ENCODE peak calls at places on chromosomes 11 and 22, in nine cellular contexts. One of them, this sample, is unnamed.

GRCh38 chr11:120209750-120210650 is 832 bp upstream of the OAF start:
- DNase-seq in M059J: no peak
- DNase-seq in uterus: no peak
- DNase-seq in EH: peak; percentile 36
- DNase-seq in NCI-H2029 treated with DMSO at 0.1 percent for 48 hours: no peak
- DNase-seq in HT1080: no peak
- DNase-seq in A172: no peak
- DNase-seq in neural progenitor cell: peak; percentile 38
- DNase-seq in mammary epithelial cell: no peak
- DNase-seq in this sample: no peak

GRCh38 chr11:69841170-69841858 is 22.1 kb upstream of the FGF3 start:
- DNase-seq in M059J: peak; percentile 52
- DNase-seq in uterus: no peak
- DNase-seq in EH: no peak
- DNase-seq in NCI-H2029 treated with DMSO at 0.1 percent for 48 hours: no peak
- DNase-seq in HT1080: no peak
- DNase-seq in A172: no peak
- DNase-seq in neural progenitor cell: no peak
- DNase-seq in mammary epithelial cell: no peak
- DNase-seq in this sample: peak; percentile 19

GRCh38 chr11:105315287-105315686 is 175.7 kb upstream of the CARD18 start:
- DNase-seq in M059J: peak; percentile 9
- DNase-seq in uterus: no peak
- DNase-seq in EH: no peak
- DNase-seq in NCI-H2029 treated with DMSO at 0.1 percent for 48 hours: peak; percentile 87
- DNase-seq in HT1080: no peak
- DNase-seq in A172: no peak
- DNase-seq in neural progenitor cell: peak; percentile 11
- DNase-seq in mammary epithelial cell: peak; percentile 8
- DNase-seq in this sample: no peak

GRCh38 chr11:122439911-122440782 is 215.4 kb upstream of the UBASH3B start:
- DNase-seq in M059J: peak; percentile 54
- DNase-seq in uterus: peak; percentile 25
- DNase-seq in EH: peak; percentile 23
- DNase-seq in NCI-H2029 treated with DMSO at 0.1 percent for 48 hours: peak; percentile 84
- DNase-seq in HT1080: no peak
- DNase-seq in A172: no peak
- DNase-seq in neural progenitor cell: peak; percentile 79
- DNase-seq in mammary epithelial cell: no peak
- DNase-seq in this sample: peak; percentile 66

GRCh38 chr22:50140615-50141014 is 29.9 kb upstream of the PANX2 start:
- DNase-seq in M059J: no peak
- DNase-seq in uterus: no peak
- DNase-seq in EH: no peak
- DNase-seq in NCI-H2029 treated with DMSO at 0.1 percent for 48 hours: no peak
- DNase-seq in HT1080: no peak
- DNase-seq in A172: no peak
- DNase-seq in neural progenitor cell: no peak
- DNase-seq in mammary epithelial cell: no peak
- DNase-seq in this sample: no peak

GRCh38 chr11:88367310-88367709 is 29.8 kb upstream of the CTSC start:
- DNase-seq in M059J: no peak
- DNase-seq in uterus: no peak
- DNase-seq in EH: no peak
- DNase-seq in NCI-H2029 treated with DMSO at 0.1 percent for 48 hours: no peak
- DNase-seq in HT1080: no peak
- DNase-seq in A172: no peak
- DNase-seq in neural progenitor cell: no peak
- DNase-seq in mammary epithelial cell: no peak
- DNase-seq in this sample: no peak

GRCh38 chr11:44609028-44609782 is 43.7 kb downstream of the CD82 start:
- DNase-seq in M059J: no peak
- DNase-seq in uterus: no peak
- DNase-seq in EH: no peak
- DNase-seq in NCI-H2029 treated with DMSO at 0.1 percent for 48 hours: peak; percentile 18
- DNase-seq in HT1080: no peak
- DNase-seq in A172: no peak
- DNase-seq in neural progenitor cell: no peak
- DNase-seq in mammary epithelial cell: no peak
- DNase-seq in this sample: no peak

GRCh38 chr11:41413843-41414242 is 45.6 kb downstream of the LRRC4C start:
- DNase-seq in M059J: no peak
- DNase-seq in uterus: no peak
- DNase-seq in EH: no peak
- DNase-seq in NCI-H2029 treated with DMSO at 0.1 percent for 48 hours: no peak
- DNase-seq in HT1080: no peak
- DNase-seq in A172: no peak
- DNase-seq in neural progenitor cell: no peak
- DNase-seq in mammary epithelial cell: no peak
- DNase-seq in this sample: no peak

GRCh38 chr11:2265396-2265795 is 5.0 kb downstream of the ASCL2 start:
- DNase-seq in M059J: no peak
- DNase-seq in uterus: no peak
- DNase-seq in EH: no peak
- DNase-seq in NCI-H2029 treated with DMSO at 0.1 percent for 48 hours: no peak
- DNase-seq in HT1080: no peak
- DNase-seq in A172: no peak
- DNase-seq in neural progenitor cell: no peak
- DNase-seq in mammary epithelial cell: no peak
- DNase-seq in this sample: no peak

GRCh38 chr11:115222218-115222862 is 281.9 kb downstream of the CADM1 start:
- DNase-seq in M059J: peak; percentile 92
- DNase-seq in uterus: no peak
- DNase-seq in EH: peak; percentile 74
- DNase-seq in NCI-H2029 treated with DMSO at 0.1 percent for 48 hours: peak; percentile 60
- DNase-seq in HT1080: peak; percentile 94
- DNase-seq in A172: peak; percentile 81
- DNase-seq in neural progenitor cell: peak; percentile 34
- DNase-seq in mammary epithelial cell: peak; percentile 87
- DNase-seq in this sample: no peak

GRCh38 chr11:57249384-57250319 is 12.6 kb upstream of the APLNR start:
- DNase-seq in M059J: peak; percentile 53
- DNase-seq in uterus: peak; percentile 54
- DNase-seq in EH: peak; percentile 69
- DNase-seq in NCI-H2029 treated with DMSO at 0.1 percent for 48 hours: peak; percentile 57
- DNase-seq in HT1080: peak; percentile 70
- DNase-seq in A172: peak; percentile 64
- DNase-seq in neural progenitor cell: peak; percentile 74
- DNase-seq in mammary epithelial cell: peak; percentile 70
- DNase-seq in this sample: no peak

GRCh38 chr11:126406368-126406767 is 50.9 kb downstream of the ST3GAL4 start:
- DNase-seq in M059J: no peak
- DNase-seq in uterus: no peak
- DNase-seq in EH: no peak
- DNase-seq in NCI-H2029 treated with DMSO at 0.1 percent for 48 hours: no peak
- DNase-seq in HT1080: no peak
- DNase-seq in A172: no peak
- DNase-seq in neural progenitor cell: no peak
- DNase-seq in mammary epithelial cell: no peak
- DNase-seq in this sample: no peak

GRCh38 chr11:4991066-4991465 is 3.6 kb upstream of the OR51L1 start:
- DNase-seq in M059J: peak; percentile 2
- DNase-seq in uterus: no peak
- DNase-seq in EH: no peak
- DNase-seq in NCI-H2029 treated with DMSO at 0.1 percent for 48 hours: no peak
- DNase-seq in HT1080: no peak
- DNase-seq in A172: no peak
- DNase-seq in neural progenitor cell: peak; percentile 32
- DNase-seq in mammary epithelial cell: no peak
- DNase-seq in this sample: no peak

GRCh38 chr11:95714853-95715776 is 74.5 kb downstream of the FAM76B start:
- DNase-seq in M059J: no peak
- DNase-seq in uterus: no peak
- DNase-seq in EH: no peak
- DNase-seq in NCI-H2029 treated with DMSO at 0.1 percent for 48 hours: no peak
- DNase-seq in HT1080: no peak
- DNase-seq in A172: no peak
- DNase-seq in neural progenitor cell: no peak
- DNase-seq in mammary epithelial cell: no peak
- DNase-seq in this sample: no peak

GRCh38 chr11:95138448-95138847 is 48.8 kb downstream of the ENDOD1 start:
- DNase-seq in M059J: peak; percentile 27
- DNase-seq in uterus: no peak
- DNase-seq in EH: peak; percentile 41
- DNase-seq in NCI-H2029 treated with DMSO at 0.1 percent for 48 hours: no peak
- DNase-seq in HT1080: no peak
- DNase-seq in A172: no peak
- DNase-seq in neural progenitor cell: no peak
- DNase-seq in mammary epithelial cell: no peak
- DNase-seq in this sample: no peak

GRCh38 chr11:123457187-123457770 is 27.2 kb downstream of the GRAMD1B start:
- DNase-seq in M059J: peak; percentile 49
- DNase-seq in uterus: no peak
- DNase-seq in EH: no peak
- DNase-seq in NCI-H2029 treated with DMSO at 0.1 percent for 48 hours: no peak
- DNase-seq in HT1080: no peak
- DNase-seq in A172: no peak
- DNase-seq in neural progenitor cell: no peak
- DNase-seq in mammary epithelial cell: no peak
- DNase-seq in this sample: no peak

GRCh38 chr11:55942785-55943392 is 6.7 kb upstream of the OR5I1 start:
- DNase-seq in M059J: peak; percentile 19
- DNase-seq in uterus: no peak
- DNase-seq in EH: peak; percentile 13
- DNase-seq in NCI-H2029 treated with DMSO at 0.1 percent for 48 hours: no peak
- DNase-seq in HT1080: peak; percentile 15
- DNase-seq in A172: peak; percentile 23
- DNase-seq in neural progenitor cell: peak; percentile 66
- DNase-seq in mammary epithelial cell: peak; percentile 16
- DNase-seq in this sample: no peak

GRCh38 chr11:76491644-76492043 is 46.8 kb downstream of the EMSY start:
- DNase-seq in M059J: no peak
- DNase-seq in uterus: no peak
- DNase-seq in EH: no peak
- DNase-seq in NCI-H2029 treated with DMSO at 0.1 percent for 48 hours: no peak
- DNase-seq in HT1080: no peak
- DNase-seq in A172: no peak
- DNase-seq in neural progenitor cell: no peak
- DNase-seq in mammary epithelial cell: no peak
- DNase-seq in this sample: no peak

GRCh38 chr22:49103314-49104052 is 724.2 kb downstream of the BRD1 start:
- DNase-seq in M059J: no peak
- DNase-seq in uterus: no peak
- DNase-seq in EH: no peak
- DNase-seq in NCI-H2029 treated with DMSO at 0.1 percent for 48 hours: peak; percentile 83
- DNase-seq in HT1080: no peak
- DNase-seq in A172: no peak
- DNase-seq in neural progenitor cell: peak; percentile 37
- DNase-seq in mammary epithelial cell: no peak
- DNase-seq in this sample: no peak

GRCh38 chr22:25797891-25798290 is 55.9 kb downstream of the MYO18B start:
- DNase-seq in M059J: no peak
- DNase-seq in uterus: no peak
- DNase-seq in EH: no peak
- DNase-seq in NCI-H2029 treated with DMSO at 0.1 percent for 48 hours: no peak
- DNase-seq in HT1080: no peak
- DNase-seq in A172: no peak
- DNase-seq in neural progenitor cell: no peak
- DNase-seq in mammary epithelial cell: no peak
- DNase-seq in this sample: no peak

GRCh38 chr11:11843233-11843632 is 1.5 kb downstream of the USP47 start:
- DNase-seq in M059J: peak; percentile 80
- DNase-seq in uterus: no peak
- DNase-seq in EH: peak; percentile 80
- DNase-seq in NCI-H2029 treated with DMSO at 0.1 percent for 48 hours: no peak
- DNase-seq in HT1080: peak; percentile 40
- DNase-seq in A172: peak; percentile 52
- DNase-seq in neural progenitor cell: peak; percentile 11
- DNase-seq in mammary epithelial cell: peak; percentile 87
- DNase-seq in this sample: no peak

GRCh38 chr11:14275081-14275480 is 83.9 kb downstream of the RRAS2 start:
- DNase-seq in M059J: peak; percentile 19
- DNase-seq in uterus: no peak
- DNase-seq in EH: peak; percentile 70
- DNase-seq in NCI-H2029 treated with DMSO at 0.1 percent for 48 hours: no peak
- DNase-seq in HT1080: no peak
- DNase-seq in A172: no peak
- DNase-seq in neural progenitor cell: no peak
- DNase-seq in mammary epithelial cell: no peak
- DNase-seq in this sample: no peak

GRCh38 chr11:77214557-77214956 is 86.5 kb downstream of the MYO7A start:
- DNase-seq in M059J: no peak
- DNase-seq in uterus: no peak
- DNase-seq in EH: no peak
- DNase-seq in NCI-H2029 treated with DMSO at 0.1 percent for 48 hours: no peak
- DNase-seq in HT1080: no peak
- DNase-seq in A172: no peak
- DNase-seq in neural progenitor cell: no peak
- DNase-seq in mammary epithelial cell: no peak
- DNase-seq in this sample: no peak

GRCh38 chr11:28833670-28834069 is 725.5 kb downstream of the METTL15 start:
- DNase-seq in M059J: peak; percentile 98
- DNase-seq in uterus: no peak
- DNase-seq in EH: peak; percentile 97
- DNase-seq in NCI-H2029 treated with DMSO at 0.1 percent for 48 hours: no peak
- DNase-seq in HT1080: peak; percentile 95
- DNase-seq in A172: peak; percentile 95
- DNase-seq in neural progenitor cell: no peak
- DNase-seq in mammary epithelial cell: peak; percentile 82
- DNase-seq in this sample: no peak

GRCh38 chr11:78683774-78684173 is 109.1 kb upstream of the NARS2 start:
- DNase-seq in M059J: no peak
- DNase-seq in uterus: no peak
- DNase-seq in EH: no peak
- DNase-seq in NCI-H2029 treated with DMSO at 0.1 percent for 48 hours: no peak
- DNase-seq in HT1080: no peak
- DNase-seq in A172: no peak
- DNase-seq in neural progenitor cell: no peak
- DNase-seq in mammary epithelial cell: no peak
- DNase-seq in this sample: no peak

GRCh38 chr22:32862936-32863661 is 61.6 kb downstream of the TIMP3 start:
- DNase-seq in M059J: no peak
- DNase-seq in uterus: no peak
- DNase-seq in EH: no peak
- DNase-seq in NCI-H2029 treated with DMSO at 0.1 percent for 48 hours: no peak
- DNase-seq in HT1080: no peak
- DNase-seq in A172: no peak
- DNase-seq in neural progenitor cell: no peak
- DNase-seq in mammary epithelial cell: no peak
- DNase-seq in this sample: no peak

This sample was measured in H9.